ENCODE peak calls at places on chromosomes 6 and 20, in six cellular contexts. H is mucosa of descending colon, Q is brain microvascular endothelial cell, V is lower lobe of right lung, E is lung, R is suprapubic skin. U is an unnamed sample.

GRCh38 chr6:139114741-139115140 is 20.1 kb upstream of the HECA start:
- DNase-seq in H (no peak), Q (no peak), V (no peak), E (no peak), R (no peak), U (no peak)

GRCh38 chr20:5080384-5080877 is 39.3 kb downstream of the PCNA start:
- DNase-seq in H (peak), Q (no peak), V (peak), E (peak), R (peak), U (no peak)

GRCh38 chr6:47787620-47788497 is 6.0 kb downstream of the OPN5 start:
- DNase-seq in H (peak), Q (peak), V (peak), E (peak), R (no peak), U (peak)

GRCh38 chr20:6311841-6312655 is 189.2 kb upstream of the FERMT1 start:
- DNase-seq in H (no peak), Q (no peak), V (no peak), E (no peak), R (no peak), U (no peak)

GRCh38 chr20:53149184-53149651 is 177.1 kb downstream of the TSHZ2 start:
- DNase-seq in H (no peak), Q (no peak), V (no peak), E (no peak), R (no peak), U (no peak)

GRCh38 chr6:15500078-15500740 is 162.6 kb downstream of the DTNBP1 start:
- DNase-seq in H (no peak), Q (no peak), V (no peak), E (no peak), R (peak), U (no peak)

GRCh38 chr6:31113861-31114539 is 600 bp upstream of the PSORS1C1 start:
- DNase-seq in H (no peak), Q (no peak), V (no peak), E (no peak), R (no peak), U (no peak)

GRCh38 chr6:50815436-50816114 is 3.1 kb upstream of the TFAP2B start:
- DNase-seq in H (no peak), Q (peak), V (no peak), E (no peak), R (no peak), U (no peak)

GRCh38 chr6:15299430-15300131 is 53.7 kb downstream of the JARID2 start:
- DNase-seq in H (peak), Q (no peak), V (peak), E (no peak), R (no peak), U (no peak)

GRCh38 chr6:77173472-77174074 is 289.7 kb downstream of the HTR1B start:
- DNase-seq in H (no peak), Q (no peak), V (no peak), E (no peak), R (no peak), U (peak)
- TF ChIP-seq CTCF in H (no peak), Q (peak), V (no peak), E (no peak), R (no peak), U (peak)

GRCh38 chr6:143677891-143678737 is at the start of gene PHACTR2:
- DNase-seq in H (peak), Q (peak), V (peak), E (peak), R (peak), U (peak)
- H3K4me3 ChIP-seq in H (peak), Q (peak), V (peak), E (peak), R (peak), U (peak)

GRCh38 chr20:33291830-33292355 is 8.9 kb downstream of the BPIFB1 start:
- DNase-seq in H (peak), Q (peak), V (peak), E (peak), R (no peak), U (peak)
- TF ChIP-seq CTCF in H (peak), Q (peak), V (peak), E (peak), R (peak), U (peak)

GRCh38 chr6:152300517-152300916 is 336.6 kb downstream of the SYNE1 start:
- DNase-seq in H (no peak), Q (no peak), V (no peak), E (no peak), R (no peak), U (no peak)
- H3K4me3 ChIP-seq in H (no peak), Q (no peak), V (peak), E (no peak), R (no peak), U (no peak)

GRCh38 chr6:133286765-133287164 is 45.6 kb downstream of the EYA4 start:
- DNase-seq in H (no peak), Q (peak), V (no peak), E (no peak), R (no peak), U (no peak)
- TF ChIP-seq CTCF in H (no peak), Q (peak), V (no peak), E (no peak), R (no peak), U (peak)

DNA sequence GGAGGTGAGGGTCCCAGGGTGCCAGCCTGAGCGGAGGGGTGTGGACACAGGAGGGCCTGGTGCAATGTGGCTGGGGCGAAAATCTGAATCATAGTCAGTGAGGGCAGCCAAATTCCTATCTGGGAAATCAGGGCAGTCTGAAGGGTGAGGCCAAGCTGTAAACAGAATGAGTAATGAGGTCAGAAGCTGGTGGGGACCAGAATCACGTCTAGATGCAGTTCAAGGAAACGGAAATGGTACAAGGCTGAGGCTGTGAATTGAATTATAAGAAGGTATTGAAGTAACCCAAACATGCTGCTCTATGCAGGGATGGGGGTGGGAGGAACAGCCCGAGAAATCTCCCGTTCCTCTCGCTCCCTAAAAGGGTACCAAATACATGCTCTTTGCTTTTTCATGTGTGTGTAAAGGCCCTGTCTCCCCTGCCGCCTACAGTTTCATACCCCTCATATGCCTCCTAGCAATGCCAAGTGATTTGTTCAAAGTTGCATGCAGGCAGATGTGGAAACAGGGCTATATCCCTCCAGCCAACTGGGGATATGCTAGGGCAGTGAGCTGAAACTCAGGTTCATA is 35.2 kb upstream of the PIM1 start:
- DNase-seq in H (peak), Q (peak), V (no peak), E (peak), R (no peak), U (no peak)
- H3K4me3 ChIP-seq in H (no peak), Q (no peak), V (no peak), E (no peak), R (no peak), U (no peak)

GRCh38 chr6:32147401-32148132 is 4.2 kb downstream of the PRRT1 start:
- DNase-seq in H (no peak), Q (no peak), V (no peak), E (no peak), R (no peak), U (no peak)

GRCh38 chr6:32149932-32150920 is 1.5 kb downstream of the PRRT1 start:
- DNase-seq in H (no peak), Q (no peak), V (no peak), E (no peak), R (no peak), U (no peak)

GRCh38 chr6:32148289-32148688 is 3.5 kb downstream of the PRRT1 start:
- DNase-seq in H (no peak), Q (no peak), V (no peak), E (no peak), R (no peak), U (no peak)

GRCh38 chr6:32149577-32149845 is 2.2 kb downstream of the PRRT1 start:
- DNase-seq in H (no peak), Q (no peak), V (no peak), E (no peak), R (no peak), U (no peak)

DNA sequence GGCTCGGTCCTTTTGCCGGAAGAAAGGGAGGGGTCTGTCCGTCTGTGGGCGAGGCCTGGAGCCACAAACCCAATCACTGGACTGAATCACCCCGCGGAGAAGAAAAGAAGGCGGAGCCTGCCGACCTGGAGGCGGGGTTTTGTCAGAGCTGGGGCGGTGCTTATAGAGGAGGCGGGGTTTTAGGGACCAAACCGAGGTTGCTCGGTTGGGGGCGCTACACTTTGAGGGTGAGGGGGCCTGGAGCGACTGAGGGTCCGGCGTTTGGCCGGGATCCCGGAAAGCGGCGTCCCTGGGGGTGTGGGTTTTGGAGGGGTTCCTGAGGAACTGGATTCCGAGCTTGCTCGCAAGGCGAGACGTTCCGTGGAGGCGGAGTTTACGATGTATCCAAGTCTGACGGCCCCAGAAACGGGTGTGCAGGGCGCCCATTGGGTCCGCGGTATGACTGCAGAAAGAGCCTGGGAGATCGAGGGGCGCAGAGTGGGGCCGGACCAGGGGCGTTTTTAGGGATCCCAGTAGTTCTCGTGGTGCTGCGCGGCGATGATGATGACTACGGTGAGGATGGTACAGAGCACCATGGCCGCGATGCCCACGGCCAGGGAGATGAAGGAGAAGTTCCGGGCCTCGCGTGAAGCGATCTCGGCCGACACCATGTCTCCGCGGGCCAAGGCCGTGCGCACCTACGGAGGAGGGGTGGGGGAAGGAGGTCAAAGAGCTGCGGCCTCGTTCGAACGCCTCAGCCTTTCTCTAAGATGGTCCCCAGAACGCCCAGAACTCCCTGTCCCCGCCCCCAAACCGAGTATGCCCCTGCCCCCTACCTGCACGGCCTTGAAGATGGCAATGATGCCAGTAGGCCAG is 2.8 kb downstream of the PRRT1 start:
- DNase-seq in H (peak), Q (peak), V (peak), E (peak), R (peak), U (no peak)
- TF ChIP-seq CTCF in H (no peak), Q (peak), V (peak), E (no peak), R (peak), U (no peak)

GRCh38 chr6:20417819-20418218 is 16.1 kb downstream of the E2F3 start:
- DNase-seq in H (no peak), Q (no peak), V (no peak), E (no peak), R (no peak), U (no peak)
- H3K4me3 ChIP-seq in H (no peak), Q (no peak), V (no peak), E (no peak), R (no peak), U (no peak)

DNA sequence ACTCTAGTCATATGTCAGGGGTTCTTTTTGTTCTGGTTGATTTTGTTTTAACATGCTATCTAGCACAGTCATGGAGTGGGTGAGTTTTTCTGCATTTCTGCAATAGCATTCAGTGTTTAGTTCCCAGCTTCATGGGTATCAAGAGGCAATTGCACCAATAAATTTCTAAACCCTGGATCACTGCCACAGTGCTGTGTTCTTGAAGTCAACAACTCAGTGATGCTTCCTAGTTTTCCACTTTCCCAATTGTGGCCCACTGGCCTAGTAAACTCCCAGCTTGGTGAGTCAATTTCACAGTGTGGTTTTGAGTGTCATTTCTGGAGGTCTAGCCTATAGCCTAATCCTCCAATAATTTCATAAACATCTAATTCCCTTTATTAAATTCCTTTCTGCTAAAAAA is 89.8 kb downstream of the PDE7B start:
- DNase-seq in H (no peak), Q (peak), V (no peak), E (no peak), R (no peak), U (no peak)
- TF ChIP-seq CTCF in H (no peak), Q (no peak), V (no peak), E (no peak), R (no peak), U (no peak)

U was measured in WERI-Rb-1.